ENCODE peak calls at places on chromosomes 11 and 22, in nine cellular contexts. J is thoracic aorta; O is endodermal cell; G is IMR-90; C is CD8-positive, alpha-beta T cell; S is Panc1; P is osteocyte; B is heart left ventricle; I is A549. L is an unnamed sample.

GRCh38 chr11:1876361-1877063 is 15.2 kb downstream of the PRR33 start:
- DNase-seq in J (no peak), S (no peak), I (peak), B (peak), G (no peak), O (peak), P (no peak), C (peak), L (no peak)

GRCh38 chr22:45211435-45211834 is 29.3 kb downstream of the KIAA0930 start:
- DNase-seq in P (no peak), S (no peak), J (no peak), B (no peak), G (no peak), I (no peak), O (no peak), C (no peak), L (no peak)

GRCh38 chr11:44805596-44805995 is 78.8 kb downstream of the TSPAN18 start:
- DNase-seq in G (peak), J (no peak), B (no peak), I (no peak), O (no peak), P (no peak), S (no peak), C (no peak), L (no peak)

GRCh38 chr11:64726211-64726641 is 3.2 kb upstream of the NRXN2 start:
- DNase-seq in S (no peak), C (no peak), G (no peak), J (no peak), P (no peak), O (no peak), I (no peak), B (no peak), L (no peak)

GRCh38 chr11:126431401-126432064 is 76.0 kb downstream of the ST3GAL4 start:
- DNase-seq in I (no peak), P (no peak), C (no peak), S (no peak), B (peak), G (peak), O (no peak), J (peak), L (peak)

GRCh38 chr11:82261367-82261766 is 472.3 kb downstream of the FAM181B start:
- DNase-seq in P (no peak), C (no peak), S (no peak), G (no peak), I (no peak), O (no peak), J (no peak), B (no peak), L (no peak)

GRCh38 chr11:14584595-14584994 is 59.0 kb upstream of the PDE3B start:
- DNase-seq in P (no peak), O (no peak), G (no peak), B (no peak), J (no peak), C (no peak), S (no peak), I (peak), L (no peak)

GRCh38 chr11:125397421-125397820 is 98.6 kb downstream of the FEZ1 start:
- DNase-seq in J (no peak), O (no peak), B (no peak), P (no peak), C (no peak), S (no peak), I (no peak), G (no peak), L (no peak)

GRCh38 chr11:34155057-34155758 is 49.8 kb downstream of the NAT10 start:
- DNase-seq in S (no peak), B (no peak), C (no peak), I (no peak), J (no peak), O (no peak), G (no peak), P (no peak), L (no peak)

GRCh38 chr22:38564669-38565068 is 5.3 kb downstream of the DMC1 start:
- DNase-seq in J (no peak), O (no peak), B (no peak), P (no peak), C (no peak), S (no peak), G (peak), I (no peak), L (no peak)

GRCh38 chr11:27485930-27486773 is 13.6 kb upstream of the LGR4 start:
- DNase-seq in B (no peak), G (peak), S (no peak), J (no peak), P (no peak), C (peak), I (peak), O (peak), L (peak)

GRCh38 chr11:133906241-133906640 is 50.5 kb downstream of the IGSF9B start:
- DNase-seq in B (no peak), J (no peak), P (no peak), G (no peak), S (no peak), I (no peak), O (no peak), C (no peak), L (no peak)

GRCh38 chr22:30344447-30345200 is 12.1 kb downstream of the SF3A1 start:
- DNase-seq in S (no peak), J (no peak), O (no peak), I (no peak), G (no peak), B (no peak), P (no peak), C (no peak), L (no peak)

GRCh38 chr11:101100601-101101000 is 29.0 kb downstream of the PGR start:
- DNase-seq in I (no peak), B (no peak), C (no peak), O (no peak), G (no peak), S (no peak), J (no peak), P (no peak), L (no peak)

GRCh38 chr22:45731041-45731797 is 59.6 kb downstream of the ATXN10 start:
- DNase-seq in O (no peak), C (no peak), B (no peak), J (no peak), S (no peak), I (peak), G (peak), P (no peak), L (no peak)

GRCh38 chr11:70603756-70604211 is 205.5 kb downstream of the CTTN start:
- DNase-seq in C (no peak), G (no peak), J (no peak), I (no peak), P (no peak), O (no peak), S (no peak), B (no peak), L (no peak)

GRCh38 chr11:36594316-36594989 is at the start of gene IFTAP:
- DNase-seq in S (peak), O (peak), I (peak), B (peak), J (peak), P (no peak), G (peak), C (no peak), L (peak)

GRCh38 chr11:4134844-4135243 is 40.2 kb downstream of the RRM1 start:
- DNase-seq in C (no peak), S (no peak), G (peak), B (no peak), I (peak), J (no peak), P (no peak), O (no peak), L (peak)

GRCh38 chr11:94586978-94587377 is 19.8 kb downstream of the PIWIL4 start:
- DNase-seq in G (no peak), O (no peak), S (no peak), J (no peak), I (no peak), C (no peak), B (no peak), P (no peak), L (no peak)

GRCh38 chr11:35288817-35289541 is 130.4 kb downstream of the SLC1A2 start:
- DNase-seq in G (peak), I (no peak), C (no peak), S (no peak), J (no peak), P (no peak), B (no peak), O (no peak), L (peak)

GRCh38 chr11:111001986-111002616 is 243.4 kb upstream of the POU2AF2 start:
- DNase-seq in O (no peak), B (no peak), C (no peak), I (no peak), S (no peak), G (peak), J (no peak), P (no peak), L (peak)

GRCh38 chr11:90438069-90438468 is 215.2 kb upstream of the CHORDC1 start:
- DNase-seq in S (no peak), J (no peak), I (no peak), O (no peak), C (no peak), P (no peak), G (no peak), B (no peak), L (no peak)

DNA sequence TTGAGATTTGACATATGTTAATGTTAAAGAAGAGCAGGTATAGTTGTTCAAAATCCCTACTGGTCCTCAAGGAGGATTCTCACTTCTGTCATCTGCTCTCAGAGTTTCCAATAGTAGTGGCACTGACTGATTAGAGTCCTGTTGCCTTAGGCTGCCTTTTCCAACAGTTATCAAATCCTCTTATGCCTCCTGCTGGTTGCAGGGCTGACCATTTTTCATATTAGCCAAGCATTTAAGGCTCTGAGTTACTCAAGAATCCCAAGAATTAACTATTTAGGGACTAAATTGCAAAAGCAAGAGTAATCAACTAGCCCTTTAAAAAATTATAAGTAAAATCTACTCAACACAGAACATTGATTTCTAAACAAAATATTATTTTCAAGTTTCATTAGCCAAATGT is 212.0 kb upstream of the CHORDC1 start:
- DNase-seq in C (no peak), O (peak), P (no peak), J (no peak), B (no peak), G (no peak), I (peak), S (no peak), L (no peak)
- TF ChIP-seq CTCF in C (no peak), O (peak), P (peak), J (no peak), B (peak), G (no peak), I (no peak), S (peak), L (no peak)

GRCh38 chr11:73996161-73996747 is 12.6 kb downstream of the UCP3 start:
- DNase-seq in I (no peak), B (no peak), O (no peak), P (no peak), S (no peak), J (no peak), C (no peak), G (no peak), L (no peak)
- TF ChIP-seq CTCF in I (no peak), B (no peak), O (no peak), P (no peak), S (no peak), J (no peak), C (no peak), G (no peak), L (no peak)

GRCh38 chr11:102325088-102325487 is 7.8 kb downstream of the BIRC3 start:
- DNase-seq in I (no peak), C (no peak), P (no peak), S (no peak), J (no peak), B (no peak), G (no peak), O (no peak), L (no peak)
- TF ChIP-seq CTCF in I (peak), C (no peak), P (no peak), S (peak), J (no peak), B (no peak), G (no peak), O (peak), L (no peak)

GRCh38 chr11:130623909-130624668 is 175.6 kb downstream of the ADAMTS15 start:
- DNase-seq in I (no peak), B (no peak), O (no peak), G (peak), J (no peak), S (no peak), P (no peak), C (no peak), L (no peak)
- TF ChIP-seq CTCF in I (no peak), B (peak), O (no peak), G (no peak), J (no peak), S (peak), P (peak), C (no peak), L (no peak)

DNA sequence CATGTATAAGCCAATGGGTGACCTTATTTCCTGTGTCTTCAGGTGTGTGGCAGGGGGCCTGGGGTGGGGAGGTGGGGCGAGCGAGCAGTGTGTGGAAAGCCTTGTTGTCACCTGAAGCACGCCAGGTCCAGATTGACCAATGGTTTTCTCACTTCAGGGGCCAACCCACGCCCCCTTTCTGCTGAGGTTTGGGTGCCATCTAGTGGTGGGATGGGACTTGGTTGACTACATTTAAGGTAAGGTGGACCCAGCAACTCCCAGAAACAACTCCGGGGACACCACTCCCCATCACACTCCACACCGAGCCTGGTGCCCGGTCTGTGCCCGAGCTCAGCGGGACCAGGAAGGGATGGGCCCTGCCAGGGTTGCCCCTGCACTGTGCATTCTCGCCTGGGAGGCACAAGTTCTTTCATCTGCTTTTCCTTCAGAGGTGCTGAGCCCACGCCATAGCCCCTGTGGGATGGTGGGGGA is 40.0 kb downstream of the TPCN2 start:
- DNase-seq in I (peak), S (peak), O (peak), G (peak), J (peak), C (peak), B (peak), P (peak), L (peak)
- TF ChIP-seq CTCF in I (peak), S (peak), O (peak), G (peak), J (peak), C (peak), B (peak), P (peak), L (peak)

DNA sequence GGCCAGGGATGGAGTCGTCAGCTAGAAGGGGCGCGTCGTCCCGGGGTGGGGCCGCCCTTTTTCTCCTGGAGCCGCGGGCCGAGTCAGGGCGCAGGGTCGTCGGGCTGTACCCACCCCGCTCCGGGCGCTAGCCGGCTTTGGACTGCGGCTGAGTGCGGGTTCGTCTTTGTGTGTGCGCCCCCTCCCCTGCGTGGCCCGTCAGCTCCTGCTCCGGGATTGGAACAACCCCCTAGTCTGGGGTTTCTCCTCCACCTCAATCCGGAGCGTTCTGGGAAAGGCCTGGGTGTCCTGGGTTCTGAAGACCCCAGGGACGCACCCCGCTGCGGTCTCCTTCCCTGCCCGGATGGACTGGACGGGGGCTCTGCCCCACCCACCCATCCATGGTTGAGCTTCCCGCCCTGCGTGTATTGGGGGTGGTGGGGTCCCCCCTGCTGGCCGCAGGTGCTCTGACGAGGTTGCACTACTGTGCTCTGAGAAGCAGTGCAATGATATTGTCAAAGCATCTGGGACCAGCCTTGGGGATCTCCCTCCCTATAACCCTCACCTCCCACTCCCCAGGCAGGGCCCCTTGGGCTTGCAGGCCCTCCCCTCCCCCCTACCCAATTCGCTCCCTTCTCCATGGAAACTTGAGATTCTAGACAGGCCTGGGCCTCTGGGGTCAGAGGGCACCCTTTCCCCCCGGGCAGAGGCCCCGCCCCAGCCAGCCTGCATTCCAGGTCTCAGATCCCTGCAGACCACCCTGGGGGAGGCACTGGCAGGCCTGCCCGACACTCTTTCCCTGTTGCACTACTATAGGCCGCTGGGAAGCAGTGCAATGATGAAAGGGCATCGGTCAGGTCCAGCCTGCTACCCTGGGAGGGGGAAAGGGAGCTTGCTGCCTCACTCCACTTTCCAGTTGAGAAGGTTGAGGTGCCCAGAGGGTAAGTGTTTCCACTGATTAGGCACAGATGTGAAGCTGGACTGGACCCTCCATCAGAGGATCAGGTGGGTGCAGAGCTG is 10.7 kb downstream of the SDF2L1 start:
- DNase-seq in S (no peak), P (no peak), O (no peak), I (no peak), C (no peak), J (no peak), G (no peak), B (no peak), L (no peak)
- TF ChIP-seq CTCF in S (no peak), P (no peak), O (no peak), I (no peak), C (no peak), J (no peak), G (no peak), B (no peak), L (no peak)

DNA sequence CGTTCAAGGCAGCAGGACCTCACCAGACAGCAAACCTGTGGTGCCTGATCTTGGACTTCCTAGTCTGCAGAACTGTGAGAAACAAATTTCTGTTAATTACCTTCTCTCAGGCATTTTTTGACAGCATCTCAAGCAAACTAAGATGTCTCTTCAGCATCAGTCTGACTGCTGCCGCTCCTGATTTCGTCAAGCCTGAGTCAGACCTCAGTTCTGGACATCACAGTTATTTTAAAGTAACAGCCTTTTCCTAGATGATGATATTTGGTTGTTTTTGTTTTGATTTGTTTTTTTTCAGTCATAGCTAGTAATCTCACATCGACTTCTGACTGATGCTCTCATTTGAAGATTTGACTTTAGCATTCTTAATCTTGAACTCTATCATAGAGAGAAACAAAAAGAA is 71.9 kb downstream of the BLID start:
- DNase-seq in B (no peak), J (no peak), C (no peak), O (no peak), G (peak), I (no peak), P (no peak), S (no peak), L (no peak)
- TF ChIP-seq CTCF in B (no peak), J (no peak), C (no peak), O (no peak), G (no peak), I (no peak), P (no peak), S (no peak), L (no peak)

GRCh38 chr11:28528217-28528616 is 420.0 kb downstream of the METTL15 start:
- DNase-seq in S (no peak), C (no peak), I (no peak), P (no peak), G (no peak), O (no peak), J (no peak), B (no peak), L (no peak)
- TF ChIP-seq CTCF in S (no peak), C (no peak), I (no peak), P (no peak), G (no peak), O (no peak), J (no peak), B (no peak), L (no peak)

DNA sequence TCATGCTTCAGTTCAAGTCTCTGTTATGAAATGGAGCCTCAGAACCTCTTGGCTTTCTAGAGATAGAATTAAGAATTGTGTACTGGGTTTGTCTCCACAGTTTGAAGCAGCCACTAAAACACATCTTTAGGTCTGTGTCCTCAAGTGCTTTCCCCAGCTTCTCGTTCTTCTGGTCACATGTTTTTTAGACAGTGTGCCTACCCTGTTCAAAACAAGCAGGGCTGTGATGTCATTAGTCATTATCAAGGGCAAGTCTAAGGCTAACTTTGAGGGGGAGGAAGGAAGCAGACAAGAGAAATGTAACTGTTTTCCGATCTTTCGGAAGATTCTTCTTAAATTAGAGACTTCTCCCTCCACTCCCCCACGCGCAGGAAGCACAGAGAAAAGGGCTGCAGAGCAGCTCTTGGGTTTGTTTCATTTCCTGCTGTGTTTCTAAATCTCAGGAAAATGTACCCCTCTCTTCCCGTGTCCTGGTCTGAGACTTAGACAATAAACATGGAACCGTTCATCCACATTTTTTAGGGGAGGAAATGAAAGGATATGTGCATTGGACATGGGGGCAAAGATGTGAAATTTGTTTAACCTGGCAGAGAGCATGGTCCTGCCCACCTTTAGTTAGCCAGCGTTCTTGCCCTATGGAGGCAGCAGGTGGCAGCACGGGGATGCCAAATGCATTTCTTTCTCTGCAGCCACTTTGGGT is 3.1 kb downstream of the AKIP1 start:
- DNase-seq in J (no peak), I (peak), P (no peak), S (no peak), B (peak), G (peak), C (peak), O (peak), L (no peak)
- TF ChIP-seq CTCF in J (peak), I (peak), P (peak), S (peak), B (peak), G (peak), C (peak), O (peak), L (peak)

GRCh38 chr11:129696309-129696989 is 119.2 kb upstream of the TMEM45B start:
- DNase-seq in S (no peak), P (peak), B (no peak), G (no peak), C (no peak), I (no peak), J (no peak), O (no peak), L (no peak)
- TF ChIP-seq CTCF in S (peak), P (no peak), B (no peak), G (no peak), C (no peak), I (no peak), J (no peak), O (no peak), L (no peak)